ENCODE peak calls at places on chromosomes 5 and 9, in six cellular contexts. A is non-pigmented ciliary epithelial cell; J is Calu3; O is left ventricle myocardium superior; Z is colonic mucosa; D is activated CD4-positive, alpha-beta T cell treated with anti-CD3 and anti-CD28 coated beads for 36 hours. S is an unnamed sample.
A peak's percentile ranks its signal among the peaks of the same experiment; 100 is the strongest.

GRCh38 chr5:102911973-102912372 is 156.9 kb downstream of the PAM start:
- DNase-seq in A (peak; percentile 30), J (no peak), O (no peak), Z (no peak), D (no peak), S (no peak)

GRCh38 chr5:143796753-143797152 is 15.2 kb upstream of the HMHB1 start:
- DNase-seq in A (no peak), J (no peak), O (no peak), Z (no peak), D (no peak), S (no peak)

GRCh38 chr9:117491491-117491890 is 76.6 kb upstream of the ASTN2 start:
- DNase-seq in A (no peak), J (no peak), O (no peak), Z (peak; percentile 42), D (no peak), S (no peak)

GRCh38 chr5:144979516-144980264 is 809.0 kb downstream of the KCTD16 start:
- DNase-seq in A (no peak), J (no peak), O (no peak), Z (no peak), D (no peak), S (no peak)

GRCh38 chr5:147461915-147462314 is 48.0 kb downstream of the DPYSL3 start:
- DNase-seq in A (no peak), J (no peak), O (no peak), Z (no peak), D (no peak), S (no peak)

GRCh38 chr9:126788631-126789349 is 16.1 kb upstream of the ZBTB43 start:
- DNase-seq in A (peak; percentile 65), J (no peak), O (no peak), Z (no peak), D (peak; percentile 36), S (no peak)

GRCh38 chr9:124894741-124895170 is 32.8 kb downstream of the ARPC5L start:
- DNase-seq in A (no peak), J (no peak), O (no peak), Z (no peak), D (peak; percentile 49), S (no peak)

GRCh38 chr5:173498286-173498685 is 118.2 kb downstream of the BOD1 start:
- DNase-seq in A (no peak), J (no peak), O (peak; percentile 62), Z (no peak), D (no peak), S (no peak)

GRCh38 chr9:87973122-87973521 is 1.2 kb downstream of the CDK20 start:
- DNase-seq in A (no peak), J (no peak), O (no peak), Z (no peak), D (no peak), S (no peak)